ENCODE peak calls at places on chromosomes 3 and 15, in eight cellular contexts. U is sigmoid colon, K is ovary, G is Peyer's patch, F is gastrocnemius medialis, J is H1, H is uterus, O is right lobe of liver. L is an unnamed sample. For H3K4me1, the result is how much of the 10 kb centered on the place peaks cover.

GRCh38 chr3:61371123-61371522 is 119.9 kb upstream of the FHIT start:
- DNase-seq in G (no peak), J (no peak), K (no peak), O (no peak), F (no peak), H (no peak), U (no peak), L (no peak)

GRCh38 chr3:48595526-48596121 is 495 bp upstream of the COL7A1 start:
- DNase-seq in K (peak), U (no peak), O (no peak), J (peak), H (peak), F (peak), G (peak), L (no peak)

GRCh38 chr3:72346526-72346926 is 501.7 kb downstream of the SHQ1 start:
- DNase-seq in K (no peak), F (peak), H (peak), G (no peak), U (peak), O (no peak), J (no peak), L (no peak)

GRCh38 chr15:33584797-33585196 is 274.0 kb downstream of the RYR3 start:
- DNase-seq in H (peak), F (peak), U (no peak), G (no peak), J (no peak), K (no peak), O (no peak), L (no peak)

GRCh38 chr3:123449986-123450474 is 1.1 kb upstream of the ADCY5 start:
- DNase-seq in F (no peak), J (no peak), G (no peak), K (peak), O (peak), U (no peak), H (peak), L (no peak)

GRCh38 chr15:72133211-72133610 is 15.0 kb downstream of the SENP8 start:
- DNase-seq in G (no peak), F (no peak), J (no peak), H (no peak), U (no peak), O (no peak), K (no peak), L (no peak)

GRCh38 chr3:50600841-50601591 is 10.6 kb downstream of the CISH start:
- DNase-seq in J (no peak), K (peak), U (peak), G (peak), O (peak), H (peak), F (peak), L (no peak)

GRCh38 chr3:10192953-10193691 is 28.4 kb downstream of the IRAK2 start:
- DNase-seq in G (no peak), O (no peak), H (peak), U (no peak), J (no peak), K (no peak), F (peak), L (no peak)

GRCh38 chr3:30890907-30891306 is 3.6 kb downstream of the GADL1 start:
- DNase-seq in J (no peak), F (no peak), H (no peak), O (no peak), K (no peak), U (no peak), G (no peak), L (no peak)

GRCh38 chr3:149605902-149606301 is 51.9 kb downstream of the WWTR1 start:
- DNase-seq in H (no peak), G (no peak), J (no peak), U (no peak), F (no peak), K (no peak), O (no peak), L (no peak)

GRCh38 chr15:41695750-41696436 is 35.7 kb downstream of the MGA start:
- DNase-seq in J (no peak), H (no peak), F (no peak), U (no peak), O (no peak), K (no peak), G (no peak), L (no peak)

GRCh38 chr3:172177046-172177445 is 137.7 kb downstream of the FNDC3B start:
- DNase-seq in K (no peak), J (no peak), U (no peak), O (no peak), F (no peak), H (no peak), G (no peak), L (no peak)

GRCh38 chr3:172176385-172176784 is 137.0 kb downstream of the FNDC3B start:
- DNase-seq in G (no peak), K (no peak), F (no peak), J (no peak), O (no peak), H (no peak), U (no peak), L (no peak)

GRCh38 chr3:172173316-172174271 is 134.2 kb downstream of the FNDC3B start:
- DNase-seq in G (no peak), J (no peak), O (no peak), K (no peak), F (no peak), H (no peak), U (no peak), L (no peak)

GRCh38 chr3:172174396-172175253 is 135.2 kb downstream of the FNDC3B start:
- DNase-seq in J (no peak), K (no peak), U (no peak), F (no peak), H (no peak), G (no peak), O (no peak), L (no peak)

DNA sequence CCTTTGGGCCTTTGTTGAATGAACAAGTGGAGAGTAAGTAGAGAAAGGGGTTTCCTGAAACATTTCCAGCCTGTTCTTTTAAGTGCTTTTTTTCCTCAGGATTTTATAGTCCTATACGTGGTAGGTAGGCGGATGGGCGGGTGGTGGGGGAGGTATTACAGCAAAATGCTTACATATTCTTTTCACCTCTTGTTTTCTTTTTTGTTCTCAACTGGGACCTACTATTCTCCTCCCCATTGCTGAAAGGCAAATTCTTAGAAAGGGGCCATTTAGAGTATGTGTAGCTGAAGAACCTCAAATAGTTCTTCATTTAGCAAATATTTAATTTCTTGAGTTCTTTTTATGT is 135.8 kb downstream of the FNDC3B start:
- DNase-seq in F (no peak), O (no peak), U (no peak), G (no peak), H (no peak), K (no peak), J (no peak), L (no peak)
- H3K4me1 ChIP-seq in F (half or more), O (half or more), U (half or more), G (under half), H (under half), K (under half), J (under half), L (half or more)

DNA sequence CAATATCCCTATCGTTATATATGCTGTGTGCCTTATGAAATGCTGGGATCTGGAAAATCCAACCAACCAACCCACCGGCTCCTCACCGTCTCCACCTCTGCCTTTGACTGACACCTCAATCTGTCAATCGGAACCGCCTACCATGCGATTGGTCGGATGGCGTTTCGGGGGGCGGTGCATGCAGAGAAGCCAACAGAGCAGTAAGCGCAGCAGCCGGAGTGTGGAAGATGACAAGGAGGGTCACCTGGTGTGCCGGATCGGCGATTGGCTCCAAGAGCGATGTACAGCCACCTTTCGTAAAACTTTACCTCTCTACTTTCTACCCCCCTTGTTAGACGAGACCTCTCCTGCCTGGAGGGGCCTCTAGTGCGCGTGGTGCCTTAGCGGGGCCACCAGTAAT is 6.3 kb downstream of the CLK3 start:
- DNase-seq in H (no peak), O (peak), K (peak), F (no peak), J (no peak), U (no peak), G (no peak), L (no peak)
- TF ChIP-seq POLR2A in H (no peak), O (no peak), K (no peak), F (no peak), J (no peak), U (no peak), G (no peak), L (no peak)

DNA sequence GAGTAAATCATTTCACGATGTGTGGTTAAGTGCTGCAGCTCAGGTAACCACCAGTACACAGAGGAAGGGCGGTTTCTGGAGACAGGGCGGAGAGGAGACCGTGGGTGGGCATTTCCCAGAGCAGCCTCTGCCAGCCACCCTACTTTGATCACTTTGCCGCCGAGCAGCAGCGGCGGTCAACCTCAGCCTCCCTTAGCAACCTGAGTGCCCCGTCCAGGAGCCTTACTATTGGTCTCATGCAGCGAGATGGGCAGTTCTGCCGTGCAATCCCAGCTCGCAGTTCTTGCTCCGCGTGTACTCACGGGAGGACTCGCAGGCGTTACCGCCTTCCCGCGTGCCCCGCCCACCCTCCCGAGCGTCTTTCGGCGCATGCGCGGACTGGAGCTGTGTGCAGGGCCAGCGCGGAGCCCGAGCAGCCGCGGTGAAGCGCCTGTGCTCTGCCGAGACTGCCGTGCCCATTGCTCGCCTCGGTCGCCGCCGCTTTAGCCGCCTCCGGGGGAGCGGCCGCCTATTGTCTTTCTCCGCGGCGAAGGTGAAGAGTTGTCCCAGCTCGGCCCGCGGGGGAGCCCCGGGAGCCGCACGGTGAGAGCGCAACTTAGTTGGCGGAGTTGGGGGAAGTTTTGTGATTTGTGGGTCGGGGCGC is at the start of gene AKAP13:
- DNase-seq in H (peak), J (peak), O (peak), F (peak), K (peak), U (peak), G (peak), L (peak)
- H3K4me1 ChIP-seq in H (under half), J (under half), O (under half), F (under half), K (under half), U (under half), G (under half), L (under half)

DNA sequence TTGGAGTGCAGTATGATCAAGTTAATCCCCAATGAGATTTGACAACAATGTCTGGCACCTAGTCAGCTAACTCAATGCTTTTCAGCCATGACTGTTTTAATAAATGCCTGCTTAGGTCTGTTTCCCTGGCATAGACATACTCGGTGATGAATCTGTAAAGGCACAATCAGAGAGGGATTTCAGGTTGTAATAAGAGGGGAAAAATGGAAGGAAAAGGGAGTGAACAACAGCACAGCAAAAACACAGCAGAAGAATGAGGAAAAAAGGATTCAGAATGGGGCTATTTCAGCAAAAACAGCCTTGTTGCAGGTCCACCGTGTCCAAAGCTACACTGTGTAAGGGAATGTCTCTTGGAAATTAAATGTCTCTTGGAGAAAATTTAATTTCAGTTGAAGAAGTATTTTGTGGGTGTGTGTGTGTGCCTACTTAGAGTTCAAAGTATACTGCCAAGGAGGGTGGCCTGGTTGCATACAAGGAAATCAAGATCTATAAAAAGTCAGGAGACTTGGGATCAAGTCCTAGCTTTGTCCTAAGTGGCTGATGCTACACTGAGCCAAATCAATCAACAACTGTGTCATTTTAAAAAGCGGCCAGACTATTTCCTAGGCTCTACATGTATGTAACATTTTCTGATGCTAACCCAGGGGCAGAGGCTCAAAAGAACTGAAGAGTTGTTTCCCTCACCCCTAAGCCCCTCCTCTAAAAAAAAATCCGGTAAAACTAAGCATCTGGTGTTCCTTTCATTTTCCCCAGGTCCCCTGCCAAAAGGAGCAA is 19.1 kb upstream of the CHD2 start:
- DNase-seq in G (no peak), J (no peak), K (no peak), O (no peak), U (no peak), F (no peak), H (no peak), L (no peak)
- TF ChIP-seq POLR2A in G (peak), J (no peak), K (peak), O (no peak), U (no peak), F (no peak), H (no peak), L (no peak)

GRCh38 chr15:43183270-43183669 is 1.9 kb upstream of the CCNDBP1 start:
- DNase-seq in O (no peak), F (no peak), J (no peak), H (no peak), K (no peak), U (no peak), G (no peak), L (no peak)

GRCh38 chr15:43187544-43188155 is 2.4 kb downstream of the CCNDBP1 start:
- DNase-seq in O (no peak), U (no peak), H (no peak), G (no peak), F (no peak), K (no peak), J (no peak), L (no peak)

GRCh38 chr15:43184407-43185160 is 619 bp upstream of the CCNDBP1 start:
- DNase-seq in U (no peak), F (no peak), K (no peak), O (no peak), H (no peak), G (no peak), J (no peak), L (no peak)

GRCh38 chr15:43186003-43186353 is 775 bp downstream of the CCNDBP1 start:
- DNase-seq in U (no peak), K (no peak), H (no peak), J (no peak), G (no peak), F (no peak), O (no peak), L (no peak)

DNA sequence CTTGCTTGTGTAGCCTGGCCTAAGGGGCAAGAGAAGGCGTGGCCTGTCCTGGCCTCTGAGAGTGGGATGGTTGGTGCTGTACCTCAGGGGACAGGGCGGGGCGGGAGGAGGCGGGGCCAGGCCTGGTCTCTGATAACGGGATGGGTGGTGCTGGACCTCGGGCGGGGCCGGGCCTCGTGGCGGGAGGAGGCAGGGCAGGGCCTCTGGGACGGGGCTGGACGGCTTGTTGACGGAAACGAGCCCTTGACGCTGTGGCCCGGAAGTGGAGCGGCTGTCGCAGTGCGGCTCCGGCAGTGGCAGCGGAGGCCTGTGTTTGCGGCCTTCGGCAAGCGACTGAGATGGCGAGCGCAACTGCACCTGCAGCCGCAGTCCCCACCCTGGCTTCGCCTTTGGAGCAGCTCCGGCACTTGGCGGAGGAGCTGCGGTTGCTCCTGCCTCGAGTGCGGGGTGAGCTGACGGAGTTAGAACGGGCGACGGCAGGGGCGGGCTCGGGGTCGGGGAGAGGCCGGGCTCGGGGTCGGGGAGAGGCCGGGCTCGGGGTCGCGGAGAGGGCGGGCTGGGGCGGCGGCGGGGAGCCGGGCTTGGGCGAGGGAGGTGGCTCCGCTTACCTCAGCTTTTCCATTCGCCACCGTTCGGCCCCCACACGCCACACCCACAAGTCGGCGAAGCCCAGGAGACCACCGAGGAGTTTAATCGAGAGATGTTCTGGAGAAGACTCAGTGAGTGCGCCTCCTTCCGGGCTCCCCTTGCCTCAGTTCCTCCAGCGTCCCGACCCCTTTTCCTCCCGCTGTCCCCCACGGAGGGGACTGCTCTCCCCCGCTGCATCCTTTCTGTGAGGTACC is at the start of gene CCNDBP1:
- DNase-seq in G (peak), F (peak), U (peak), H (peak), K (peak), O (peak), J (peak), L (no peak)
- H3K4me1 ChIP-seq in G (under half), F (half or more), U (under half), H (under half), K (under half), O (under half), J (under half), L (under half)

L was measured in vagina.